ENCODE peak calls at places on chromosome 1, in eight cellular contexts. X, Q, K, R, O, B, S and W are unnamed samples.

GRCh38 chr1:50425376-50426107 is 2.3 kb upstream of the DMRTA2 start:
- DNase-seq in S (no peak), X (no peak), B (peak), K (no peak), O (no peak), Q (no peak), R (no peak), W (peak)

GRCh38 chr1:70042090-70042716 is 163.2 kb downstream of the LRRC40 start:
- DNase-seq in Q (no peak), O (no peak), B (no peak), R (no peak), K (no peak), X (no peak), S (no peak), W (no peak)

GRCh38 chr1:209689484-209689883 is 14.3 kb downstream of the G0S2 start:
- DNase-seq in R (no peak), S (no peak), X (no peak), K (no peak), Q (no peak), B (no peak), O (no peak), W (peak)

GRCh38 chr1:41347276-41347675 is 14.0 kb upstream of the FOXO6 start:
- DNase-seq in Q (no peak), S (no peak), O (no peak), K (no peak), R (no peak), X (no peak), B (no peak), W (no peak)

GRCh38 chr1:172185206-172185605 is 235.3 kb upstream of the C1orf105 start:
- DNase-seq in O (no peak), Q (no peak), R (no peak), B (no peak), K (no peak), S (no peak), X (no peak), W (no peak)

GRCh38 chr1:84711091-84711490 is 20.8 kb upstream of the SSX2IP start:
- DNase-seq in X (no peak), S (no peak), R (no peak), Q (no peak), K (no peak), O (no peak), B (no peak), W (no peak)

GRCh38 chr1:234953655-234954420 is 174.8 kb downstream of the TOMM20 start:
- DNase-seq in X (no peak), B (no peak), R (no peak), O (no peak), S (no peak), K (no peak), Q (no peak), W (no peak)

GRCh38 chr1:46769028-46769740 is 29.7 kb upstream of the CYP4B1 start:
- DNase-seq in K (no peak), B (no peak), Q (no peak), X (no peak), O (no peak), S (no peak), R (no peak), W (no peak)

GRCh38 chr1:54461731-54462596 is 55.8 kb upstream of the SSBP3 start:
- DNase-seq in K (no peak), Q (no peak), X (no peak), O (no peak), R (no peak), B (no peak), S (peak), W (no peak)

GRCh38 chr1:10779201-10779600 is 17.2 kb downstream of the CASZ1 start:
- DNase-seq in O (no peak), X (no peak), K (no peak), B (no peak), Q (no peak), R (no peak), S (peak), W (peak)

GRCh38 chr1:113567427-113567826 is 177.1 kb downstream of the MAGI3 start:
- DNase-seq in O (no peak), B (no peak), R (no peak), X (no peak), Q (no peak), S (no peak), K (no peak), W (no peak)

GRCh38 chr1:75985827-75986226 is 53.6 kb upstream of the ASB17 start:
- DNase-seq in X (no peak), O (no peak), Q (no peak), S (no peak), R (no peak), B (no peak), K (no peak), W (no peak)

GRCh38 chr1:232403017-232403714 is 226.8 kb downstream of the SIPA1L2 start:
- DNase-seq in B (no peak), K (no peak), O (no peak), X (no peak), Q (no peak), R (no peak), S (no peak), W (no peak)